ENCODE peak calls at places on chromosome 1, in four cellular contexts. V is GM12878, S is H1, I is SK-N-SH. Q is an unnamed sample.

GRCh38 chr1:26828352-26829093 is 2.0 kb downstream of the ZDHHC18 start:
- DNase-seq in V (no peak), S (no peak), I (no peak), Q (no peak)

GRCh38 chr1:15449567-15449966 is 7.0 kb upstream of the CELA2A start:
- DNase-seq in V (no peak), S (no peak), I (no peak), Q (no peak)

GRCh38 chr1:235831148-235831547 is 35.6 kb downstream of the LYST start:
- DNase-seq in S (no peak), I (no peak), V (peak), Q (no peak)

GRCh38 chr1:219176168-219176567 is 2.5 kb downstream of the LYPLAL1 start:
- DNase-seq in V (no peak), I (no peak), S (no peak), Q (no peak)

GRCh38 chr1:112507336-112507735 is 1.4 kb upstream of the WNT2B start:
- DNase-seq in I (no peak), S (no peak), V (no peak), Q (no peak)

GRCh38 chr1:214548988-214549387 is 2.4 kb downstream of the PTPN14 start:
- DNase-seq in S (no peak), V (no peak), I (no peak), Q (no peak)

GRCh38 chr1:210373628-210373877 is 44.9 kb downstream of the HHAT start:
- DNase-seq in S (no peak), V (no peak), I (no peak), Q (no peak)

GRCh38 chr1:107357381-107357780 is 216.5 kb downstream of the NTNG1 start:
- DNase-seq in I (no peak), S (no peak), V (no peak), Q (no peak)

GRCh38 chr1:13807213-13807612 is 107.2 kb downstream of the PRDM2 start:
- DNase-seq in I (peak), S (no peak), V (no peak), Q (peak)

GRCh38 chr1:156499194-156499702 is 1.3 kb downstream of the MEF2D start:
- DNase-seq in I (no peak), V (no peak), S (no peak), Q (no peak)

GRCh38 chr1:10635385-10635896 is 160.7 kb downstream of the PEX14 start:
- DNase-seq in I (peak), V (no peak), S (no peak), Q (no peak)

GRCh38 chr1:161160763-161161162 is 1.5 kb downstream of the USP21 start:
- DNase-seq in V (no peak), S (no peak), I (no peak), Q (no peak)

GRCh38 chr1:62321438-62321837 is 2.2 kb upstream of the KANK4 start:
- DNase-seq in S (no peak), V (no peak), I (no peak), Q (no peak)

GRCh38 chr1:29382851-29383588 is 146.7 kb downstream of the PTPRU start:
- DNase-seq in S (no peak), I (no peak), V (no peak), Q (no peak)

GRCh38 chr1:100721502-100722205 is 2.1 kb downstream of the VCAM1 start:
- DNase-seq in I (no peak), S (no peak), V (no peak), Q (no peak)

GRCh38 chr1:62024690-62025089 is 170.0 kb upstream of the L1TD1 start:
- DNase-seq in V (no peak), S (no peak), I (no peak), Q (no peak)

GRCh38 chr1:55318111-55318817 is 103.1 kb upstream of the USP24 start:
- DNase-seq in V (no peak), I (no peak), S (no peak), Q (no peak)

GRCh38 chr1:13510499-13510898 is 3.3 kb downstream of the LRRC38 start:
- DNase-seq in S (no peak), I (no peak), V (no peak), Q (no peak)

GRCh38 chr1:156371553-156372264 is 2.7 kb downstream of the RHBG start:
- DNase-seq in I (no peak), V (no peak), S (no peak), Q (peak)

GRCh38 chr1:62337785-62338631 is 18.8 kb upstream of the KANK4 start:
- DNase-seq in S (no peak), V (no peak), I (no peak), Q (peak)

GRCh38 chr1:21216835-21217811 is 40.4 kb upstream of the EIF4G3 start:
- DNase-seq in S (no peak), V (no peak), I (peak), Q (peak)

GRCh38 chr1:197933647-197934046 is 16.5 kb downstream of the LHX9 start:
- DNase-seq in I (no peak), V (no peak), S (no peak), Q (no peak)

GRCh38 chr1:164801791-164802572 is 243.0 kb downstream of the PBX1 start:
- DNase-seq in S (no peak), V (no peak), I (no peak), Q (no peak)

GRCh38 chr1:29209173-29209572 is 21.6 kb downstream of the MECR start:
- DNase-seq in S (no peak), I (no peak), V (no peak), Q (no peak)

GRCh38 chr1:225318706-225319575 is 108.9 kb downstream of the LBR start:
- DNase-seq in I (peak), V (peak), S (no peak), Q (peak)

GRCh38 chr1:154777151-154777550 is 92.9 kb downstream of the KCNN3 start:
- DNase-seq in V (no peak), I (no peak), S (no peak), Q (no peak)

GRCh38 chr1:19450811-19451564 is 34.4 kb downstream of the CAPZB start:
- DNase-seq in I (peak), V (no peak), S (no peak), Q (no peak)

GRCh38 chr1:38444770-38445442 is 398.3 kb upstream of the POU3F1 start:
- DNase-seq in V (no peak), S (no peak), I (no peak), Q (no peak)

GRCh38 chr1:53043271-53043670 is 18.7 kb upstream of the PODN start:
- DNase-seq in S (no peak), V (no peak), I (no peak), Q (peak)

GRCh38 chr1:55015731-55016620 is 17.2 kb downstream of the BSND start:
- DNase-seq in I (no peak), V (no peak), S (no peak), Q (no peak)

GRCh38 chr1:212918751-212919150 is 31.6 kb upstream of the VASH2 start:
- DNase-seq in V (no peak), S (no peak), I (no peak), Q (no peak)

GRCh38 chr1:207152792-207153434 is 48.9 kb downstream of the C4BPA start:
- DNase-seq in V (no peak), S (no peak), I (no peak), Q (peak)

GRCh38 chr1:167529829-167530474 is 11.6 kb upstream of the CD247 start:
- DNase-seq in V (no peak), I (peak), S (no peak), Q (no peak)

GRCh38 chr1:167578935-167579521 is 25.5 kb upstream of the CREG1 start:
- DNase-seq in V (no peak), I (no peak), S (no peak), Q (no peak)

GRCh38 chr1:210123924-210124589 is 108.5 kb upstream of the SERTAD4 start:
- DNase-seq in S (no peak), I (no peak), V (no peak), Q (no peak)

GRCh38 chr1:226958300-226958699 is 18.2 kb downstream of the COQ8A start:
- DNase-seq in I (no peak), V (no peak), S (no peak), Q (no peak)
- TF ChIP-seq TCF12 in I (no peak), V (no peak), S (no peak), Q (no peak)

DNA sequence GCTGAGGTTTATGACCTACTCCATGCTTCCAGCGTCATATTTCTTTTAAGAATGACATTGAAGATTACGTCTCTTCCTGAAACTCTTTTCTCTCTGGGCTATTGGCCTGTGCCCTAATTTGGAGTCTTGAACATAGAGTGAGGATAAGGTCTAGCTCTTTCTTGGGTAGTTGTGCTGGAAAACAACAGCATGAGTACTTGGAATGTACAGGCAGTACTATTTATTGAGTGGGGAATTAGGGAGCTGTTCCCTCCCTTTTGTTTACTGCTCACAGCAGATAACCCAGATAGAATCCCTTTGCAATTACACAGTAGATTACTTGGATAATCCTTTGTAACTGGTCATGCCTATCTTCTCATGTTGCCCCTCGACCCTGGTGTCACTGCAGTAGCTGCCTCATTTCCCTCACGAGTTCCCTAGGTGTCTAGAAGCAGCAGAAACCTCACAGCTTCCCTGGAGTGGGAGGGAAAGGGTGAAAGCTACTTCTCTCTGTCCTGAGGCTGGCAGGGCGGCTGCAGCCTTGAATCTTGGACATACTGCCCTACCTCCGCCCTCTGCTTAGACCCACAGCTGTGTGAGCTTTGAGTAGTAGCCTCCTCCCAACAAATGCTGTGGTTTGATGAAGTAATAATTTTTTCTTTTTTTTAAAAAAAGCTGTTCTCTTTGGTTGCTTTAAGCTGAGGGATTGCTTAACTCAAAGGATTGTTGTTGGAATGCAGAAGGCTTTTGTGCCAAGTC is 70.5 kb downstream of the FGGY start:
- DNase-seq in S (no peak), V (no peak), I (no peak), Q (no peak)
- TF ChIP-seq TCF12 in S (no peak), V (no peak), I (peak), Q (no peak)

DNA sequence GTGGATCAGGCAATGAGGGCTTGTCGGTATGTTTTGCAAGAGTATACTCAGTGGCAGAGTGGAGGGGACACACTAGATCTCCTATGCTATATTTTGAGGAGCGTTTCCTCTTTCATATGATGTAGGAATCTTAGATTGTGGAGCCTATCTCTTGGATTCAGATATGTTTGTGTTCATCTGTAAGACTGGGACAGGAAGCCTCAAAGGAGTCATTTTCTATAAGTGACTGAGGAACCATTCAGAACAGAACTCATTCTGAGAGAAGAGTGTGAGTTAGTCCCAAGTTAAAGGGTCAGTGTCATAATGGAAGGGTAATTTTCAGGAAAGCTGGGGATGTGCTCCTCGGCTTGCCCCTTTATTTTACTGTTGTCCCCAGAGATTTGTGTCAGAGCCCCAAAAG is 107.7 kb downstream of the PTGS2 start:
- DNase-seq in I (no peak), S (no peak), V (no peak), Q (no peak)
- TF ChIP-seq TCF12 in I (no peak), S (no peak), V (no peak), Q (no peak)

DNA sequence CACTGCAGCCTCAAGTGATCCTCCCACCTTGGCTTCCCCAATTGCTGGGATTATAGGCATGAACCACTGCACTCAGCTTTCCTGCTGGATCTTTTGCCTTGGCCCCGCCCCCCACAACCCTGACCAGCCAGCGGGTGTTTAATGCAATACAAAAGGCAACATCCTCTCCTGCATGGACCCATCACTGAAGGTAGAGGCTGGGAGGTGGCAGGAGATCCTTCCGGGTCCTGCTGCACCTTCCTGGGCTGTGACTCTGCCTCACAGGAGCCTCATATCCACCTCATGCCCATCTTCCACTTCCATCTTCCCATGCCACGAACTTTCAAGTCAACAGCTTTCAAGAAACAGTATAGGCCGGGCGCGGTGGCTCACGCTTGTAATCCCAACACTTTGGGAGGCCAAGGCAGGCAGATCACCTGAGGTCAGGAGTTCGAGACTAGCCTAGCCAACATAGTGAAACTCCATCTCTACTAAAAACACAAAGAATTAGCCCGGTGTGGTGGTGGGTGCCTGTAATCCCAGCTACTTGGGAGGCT is 11.7 kb upstream of the WNT9A start:
- DNase-seq in S (no peak), I (no peak), V (no peak), Q (no peak)
- TF ChIP-seq TCF12 in S (no peak), I (no peak), V (no peak), Q (no peak)

GRCh38 chr1:232377494-232377770 is 252.5 kb downstream of the SIPA1L2 start:
- DNase-seq in S (no peak), V (no peak), I (no peak), Q (peak)
- TF ChIP-seq TCF12 in S (no peak), V (no peak), I (no peak), Q (no peak)

GRCh38 chr1:203439086-203439620 is 36.5 kb upstream of the PRELP start:
- DNase-seq in V (no peak), I (no peak), S (no peak), Q (no peak)
- TF ChIP-seq TCF12 in V (no peak), I (no peak), S (no peak), Q (no peak)

GRCh38 chr1:180966744-180967536 is 54.2 kb downstream of the KIAA1614 start:
- DNase-seq in I (no peak), V (no peak), S (no peak), Q (no peak)

GRCh38 chr1:180964056-180964455 is 51.4 kb downstream of the KIAA1614 start:
- DNase-seq in S (no peak), I (no peak), V (no peak), Q (no peak)

GRCh38 chr1:180966310-180966709 is 53.6 kb downstream of the KIAA1614 start:
- DNase-seq in V (no peak), I (no peak), S (no peak), Q (no peak)

GRCh38 chr1:180964609-180965008 is 51.9 kb downstream of the KIAA1614 start:
- DNase-seq in V (no peak), S (no peak), I (no peak), Q (no peak)

GRCh38 chr1:180962178-180962577 is 49.5 kb downstream of the KIAA1614 start:
- DNase-seq in S (no peak), V (no peak), I (no peak), Q (no peak)
- TF ChIP-seq TCF12 in S (no peak), V (no peak), I (no peak), Q (no peak)